ENCODE peak calls at places on chromosomes 2 and 18, in ten cellular contexts. M is foreskin keratinocyte; V is right atrium auricular region; I is body of pancreas; F is IMR-90; Y is CD8-positive, alpha-beta T cell; P is fibroblast of lung; W is lower lobe of right lung; S is DND-41; X is heart left ventricle. H is an unnamed sample. For H3K4me1, the result is how much of the 10 kb centered on the place peaks cover.

GRCh38 chr2:238339814-238340213 is 19.5 kb downstream of the TRAF3IP1 start:
- DNase-seq in Y (no peak), V (no peak), P (no peak), X (no peak), W (no peak), M (no peak), S (no peak), I (peak), F (no peak), H (no peak)

GRCh38 chr2:114085992-114086391 is 196.1 kb downstream of the ACTR3 start:
- DNase-seq in S (no peak), I (no peak), F (no peak), V (no peak), P (no peak), X (no peak), M (no peak), W (no peak), Y (no peak), H (no peak)

GRCh38 chr2:60096556-60096955 is 456.9 kb downstream of the BCL11A start:
- DNase-seq in F (no peak), W (no peak), M (no peak), X (no peak), P (no peak), I (no peak), V (no peak), S (no peak), Y (no peak), H (no peak)

GRCh38 chr2:29082804-29083495 is 8.6 kb upstream of the PCARE start:
- DNase-seq in W (no peak), X (no peak), Y (no peak), M (no peak), S (no peak), F (no peak), I (no peak), P (no peak), V (no peak), H (no peak)

GRCh38 chr2:34652636-34653035 is 1053.5 kb upstream of the FAM98A start:
- DNase-seq in Y (no peak), M (no peak), W (no peak), X (no peak), S (no peak), I (no peak), P (peak), V (no peak), F (no peak), H (peak)

GRCh38 chr2:46164581-46165301 is 132.5 kb upstream of the EPAS1 start:
- DNase-seq in I (peak), Y (no peak), S (no peak), W (no peak), M (peak), X (peak), V (peak), F (peak), P (peak), H (peak)

GRCh38 chr2:4930704-4931103 is 761.5 kb upstream of the SOX11 start:
- DNase-seq in Y (no peak), M (no peak), F (no peak), W (no peak), X (no peak), S (no peak), P (no peak), V (no peak), I (no peak), H (no peak)

GRCh38 chr2:204505946-204506345 is 39.3 kb upstream of the PARD3B start:
- DNase-seq in P (peak), V (no peak), F (peak), X (no peak), I (no peak), Y (no peak), S (no peak), M (no peak), W (no peak), H (peak)

GRCh38 chr2:186984966-186985365 is 136.0 kb upstream of the ZSWIM2 start:
- DNase-seq in V (no peak), I (no peak), W (no peak), F (no peak), S (no peak), X (no peak), M (no peak), Y (no peak), P (no peak), H (no peak)

GRCh38 chr2:42138163-42139016 is 30.8 kb upstream of the EML4 start:
- DNase-seq in I (peak), F (peak), V (no peak), P (peak), S (no peak), X (peak), W (no peak), Y (no peak), M (peak), H (no peak)

GRCh38 chr18:12657048-12657848 is 659 bp downstream of the SPIRE1 start:
- DNase-seq in I (peak), X (peak), S (no peak), F (peak), P (peak), V (no peak), W (peak), M (no peak), Y (no peak), H (peak)

GRCh38 chr2:206127656-206128055 is 31.6 kb downstream of the NDUFS1 start:
- DNase-seq in Y (no peak), M (no peak), S (no peak), X (no peak), P (no peak), F (peak), W (no peak), I (no peak), V (no peak), H (no peak)

GRCh38 chr2:189016311-189016830 is 42.2 kb downstream of the COL3A1 start:
- DNase-seq in X (no peak), M (no peak), Y (no peak), F (no peak), W (no peak), I (no peak), S (no peak), V (no peak), P (peak), H (peak)

GRCh38 chr2:61135510-61135909 is 26.5 kb upstream of the C2orf74 start:
- DNase-seq in S (no peak), W (no peak), F (peak), P (peak), I (no peak), M (no peak), V (no peak), X (no peak), Y (no peak), H (peak)

GRCh38 chr18:45998244-45998643 is 31.1 kb upstream of the EPG5 start:
- DNase-seq in X (no peak), Y (peak), M (no peak), P (no peak), V (no peak), S (peak), F (no peak), W (no peak), I (no peak), H (no peak)

GRCh38 chr2:73970850-73971471 is 13.7 kb upstream of the TET3 start:
- DNase-seq in Y (peak), X (peak), W (peak), P (no peak), V (no peak), S (peak), M (no peak), F (no peak), I (peak), H (peak)

GRCh38 chr2:11655495-11655894 is 14.5 kb downstream of the NTSR2 start:
- DNase-seq in F (no peak), I (no peak), W (no peak), X (no peak), S (no peak), P (no peak), Y (no peak), M (no peak), V (no peak), H (no peak)

GRCh38 chr2:240287011-240287410 is 146.6 kb upstream of the OTOS start:
- DNase-seq in M (no peak), W (no peak), S (no peak), F (no peak), X (no peak), V (no peak), Y (no peak), P (no peak), I (no peak), H (no peak)

GRCh38 chr2:236828820-236829219 is 256.9 kb upstream of the COPS8 start:
- DNase-seq in S (no peak), I (no peak), F (no peak), V (no peak), X (no peak), W (no peak), M (no peak), Y (no peak), P (no peak), H (no peak)

GRCh38 chr2:239735131-239735828 is 289.9 kb downstream of the NDUFA10 start:
- DNase-seq in I (no peak), W (peak), S (no peak), F (no peak), X (no peak), Y (no peak), M (no peak), P (no peak), V (no peak), H (no peak)

GRCh38 chr2:241317391-241317790 is 1.7 kb downstream of the SEPTIN2 start:
- DNase-seq in Y (no peak), I (no peak), M (no peak), W (no peak), V (no peak), F (no peak), P (no peak), X (no peak), S (no peak), H (no peak)

GRCh38 chr2:141020346-141020745 is 1110.5 kb downstream of the LRP1B start:
- DNase-seq in F (no peak), M (peak), S (no peak), W (no peak), P (no peak), Y (no peak), X (no peak), V (no peak), I (no peak), H (no peak)

GRCh38 chr2:187500585-187501359 is 52.7 kb upstream of the CALCRL start:
- DNase-seq in I (no peak), S (no peak), F (peak), Y (no peak), P (peak), W (no peak), V (no peak), X (no peak), M (no peak), H (peak)

GRCh38 chr2:197273485-197273884 is 37.1 kb downstream of the ANKRD44 start:
- DNase-seq in Y (no peak), S (no peak), W (peak), M (no peak), P (peak), X (no peak), F (no peak), I (peak), V (no peak), H (no peak)

GRCh38 chr2:10362898-10363195 is 60.1 kb downstream of the HPCAL1 start:
- DNase-seq in W (no peak), X (no peak), P (no peak), I (no peak), V (no peak), F (no peak), S (no peak), M (no peak), Y (no peak), H (no peak)
- H3K4me1 ChIP-seq in W (under half), X (under half), P (under half), I (half or more), V (under half), F (under half), S (under half), M (under half), Y (under half), H (under half)

DNA sequence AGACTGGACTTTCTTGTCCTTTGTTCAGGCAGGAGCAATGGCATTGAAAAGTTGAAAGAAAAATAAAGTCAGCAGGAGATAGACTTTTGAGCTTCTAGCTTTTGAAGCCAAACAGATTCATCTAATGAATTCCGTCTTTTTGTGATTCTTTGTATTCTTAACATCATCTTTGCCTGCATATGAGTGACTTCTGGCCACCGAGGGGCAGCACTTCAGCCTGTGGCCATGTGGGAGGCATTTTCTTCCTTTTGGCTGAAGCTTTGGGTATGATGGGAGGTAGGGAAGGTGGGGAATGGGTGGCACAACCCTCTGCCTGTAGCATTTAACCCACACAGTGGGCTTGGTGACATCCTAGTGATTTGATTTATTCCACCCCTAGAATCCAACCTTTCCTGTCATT is 220.6 kb downstream of the SETBP1 start:
- DNase-seq in F (no peak), Y (no peak), M (no peak), I (no peak), S (no peak), P (no peak), W (no peak), V (no peak), X (no peak), H (no peak)
- TF ChIP-seq CTCF in F (peak), Y (no peak), M (peak), I (peak), S (no peak), P (peak), W (peak), V (peak), X (no peak), H (peak)

GRCh38 chr2:130373808-130374365 is 18.0 kb downstream of the PTPN18 start:
- DNase-seq in I (no peak), S (no peak), W (no peak), X (no peak), F (no peak), Y (no peak), M (no peak), P (no peak), V (no peak), H (no peak)

GRCh38 chr2:130371723-130372054 is 15.8 kb downstream of the PTPN18 start:
- DNase-seq in I (no peak), W (peak), P (no peak), M (no peak), F (peak), X (no peak), Y (no peak), V (no peak), S (no peak), H (no peak)

GRCh38 chr2:130374587-130375290 is 18.9 kb downstream of the PTPN18 start:
- DNase-seq in P (peak), Y (no peak), X (no peak), W (no peak), I (no peak), S (no peak), F (peak), V (no peak), M (no peak), H (peak)

GRCh38 chr2:130372055-130372832 is 16.4 kb downstream of the PTPN18 start:
- DNase-seq in Y (peak), V (peak), F (peak), W (peak), S (peak), M (no peak), P (peak), I (peak), X (peak), H (peak)

GRCh38 chr2:130372833-130373807 is 17.3 kb downstream of the PTPN18 start:
- DNase-seq in M (no peak), S (no peak), Y (no peak), I (no peak), W (no peak), F (no peak), V (no peak), X (no peak), P (no peak), H (no peak)
- H3K4me1 ChIP-seq in M (under half), S (under half), Y (under half), I (under half), W (half or more), F (under half), V (under half), X (under half), P (under half), H (under half)

GRCh38 chr2:224444783-224445182 is 42.9 kb upstream of the FAM124B start:
- DNase-seq in M (no peak), S (no peak), P (no peak), V (no peak), Y (no peak), X (no peak), F (no peak), W (no peak), I (no peak), H (no peak)

GRCh38 chr2:224448236-224448635 is 46.3 kb upstream of the FAM124B start:
- DNase-seq in S (no peak), P (no peak), Y (no peak), I (no peak), F (no peak), M (peak), W (no peak), V (no peak), X (no peak), H (no peak)

GRCh38 chr2:224453892-224454291 is 52.0 kb upstream of the FAM124B start:
- DNase-seq in M (no peak), X (no peak), S (no peak), I (no peak), F (no peak), Y (no peak), P (no peak), V (no peak), W (no peak), H (no peak)

GRCh38 chr2:224444011-224444410 is 42.1 kb upstream of the FAM124B start:
- DNase-seq in F (no peak), S (no peak), X (no peak), P (no peak), V (no peak), I (no peak), M (no peak), W (no peak), Y (no peak), H (no peak)

GRCh38 chr2:224449212-224450147 is 47.6 kb upstream of the FAM124B start:
- DNase-seq in S (no peak), F (no peak), P (peak), W (no peak), X (no peak), I (peak), Y (no peak), V (no peak), M (no peak), H (peak)
- TF ChIP-seq CTCF in S (peak), F (peak), P (peak), W (peak), X (peak), I (peak), Y (peak), V (peak), M (peak), H (peak)

GRCh38 chr18:33588361-33588760 is 10.3 kb downstream of the ASXL3 start:
- DNase-seq in V (no peak), P (no peak), F (no peak), Y (no peak), W (no peak), M (no peak), S (no peak), I (no peak), X (no peak), H (no peak)

GRCh38 chr18:33580540-33580939 is 2.5 kb downstream of the ASXL3 start:
- DNase-seq in F (no peak), X (no peak), Y (no peak), I (no peak), V (no peak), P (no peak), S (no peak), W (no peak), M (no peak), H (no peak)

GRCh38 chr18:33581816-33582215 is 3.8 kb downstream of the ASXL3 start:
- DNase-seq in P (no peak), V (no peak), Y (no peak), X (peak), W (no peak), M (no peak), I (no peak), S (no peak), F (no peak), H (peak)

GRCh38 chr18:33583901-33584300 is 5.9 kb downstream of the ASXL3 start:
- DNase-seq in Y (no peak), M (no peak), V (no peak), F (no peak), W (no peak), X (no peak), S (no peak), P (no peak), I (no peak), H (no peak)

DNA sequence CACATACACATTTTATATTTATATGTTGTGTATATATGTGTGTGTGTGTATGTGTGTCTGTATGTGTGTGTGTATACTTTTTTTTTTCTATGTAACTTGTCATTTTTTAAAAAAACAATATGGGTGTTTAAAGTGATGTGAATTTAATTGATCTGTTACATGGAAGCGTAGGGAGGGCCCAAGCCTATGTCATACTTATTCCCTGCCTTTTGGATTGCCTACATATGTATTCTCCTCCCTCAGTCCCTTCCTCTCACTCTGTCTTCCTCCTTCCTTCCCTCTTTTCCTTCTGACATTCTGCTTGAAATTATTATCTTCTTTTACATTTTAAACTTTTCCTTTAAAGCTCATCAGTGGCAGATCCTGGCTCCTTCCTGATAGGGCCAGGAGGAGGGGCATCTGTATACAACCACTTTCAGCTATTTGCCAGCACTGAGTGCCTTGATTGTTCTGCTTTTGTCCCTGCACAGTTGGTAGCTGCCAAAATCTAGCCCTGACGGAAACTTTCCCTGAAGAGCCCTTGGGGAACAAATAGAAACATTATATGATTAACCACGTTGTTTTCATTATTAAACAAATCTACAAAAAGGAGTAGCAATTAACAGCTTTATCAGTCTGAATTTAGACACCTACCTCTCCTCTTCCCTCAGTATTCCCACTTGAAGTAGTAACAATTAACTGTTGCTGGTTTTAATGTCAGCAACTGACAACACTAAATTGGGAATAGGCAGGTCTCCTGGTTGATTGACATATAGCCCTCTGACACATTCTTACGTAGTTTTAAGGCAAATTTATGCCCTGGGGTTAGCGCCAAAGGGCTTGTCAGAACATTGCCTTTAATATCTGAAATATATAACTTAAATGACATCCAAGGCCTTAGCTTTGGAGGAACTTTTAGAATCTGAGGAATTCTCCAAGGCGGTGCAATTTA is 7.1 kb downstream of the ASXL3 start:
- DNase-seq in Y (no peak), F (no peak), S (no peak), P (no peak), X (peak), I (no peak), W (no peak), V (no peak), M (no peak), H (no peak)
- H3K4me1 ChIP-seq in Y (under half), F (under half), S (under half), P (under half), X (under half), I (under half), W (under half), V (under half), M (under half), H (under half)

DNA sequence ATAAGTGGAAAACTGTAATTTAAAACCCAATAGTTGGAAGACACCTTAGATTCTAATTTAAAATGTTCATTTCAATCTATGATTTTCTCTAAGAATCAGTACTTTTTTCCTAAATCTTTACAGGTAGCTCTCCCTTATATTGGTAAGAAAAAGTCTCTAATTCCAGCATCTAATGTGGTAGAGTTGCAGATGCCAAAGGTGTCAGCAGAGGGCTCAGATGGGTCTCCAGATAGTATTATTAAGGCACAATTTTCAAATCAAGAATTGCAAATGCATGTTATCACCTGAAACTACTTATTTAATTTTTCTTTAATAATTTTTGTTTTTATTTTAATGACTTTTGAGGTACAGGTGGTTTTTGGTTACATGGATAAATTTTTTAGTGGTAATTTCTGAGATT is 25.5 kb upstream of the ITGA4 start:
- DNase-seq in F (no peak), I (no peak), P (no peak), Y (no peak), W (no peak), M (no peak), X (no peak), S (no peak), V (no peak), H (no peak)
- TF ChIP-seq CTCF in F (no peak), I (no peak), P (no peak), Y (no peak), W (no peak), M (no peak), X (no peak), S (peak), V (no peak), H (no peak)

H was measured in cardiac muscle cell.